ENCODE peak calls at places on chromosomes 2 and 18, in six cellular contexts. G is left ventricle myocardium inferior, C is fibroblast of lung, H is dorsolateral prefrontal cortex, R is fibroblast of pulmonary artery, P is body of pancreas. E is an unnamed sample.

GRCh38 chr18:5287854-5288253 is 7.7 kb downstream of the ZBTB14 start:
- DNase-seq in G (no peak), C (no peak), H (no peak), R (no peak), P (no peak), E (no peak)

GRCh38 chr18:37408676-37409305 is 156.8 kb downstream of the CELF4 start:
- DNase-seq in G (no peak), C (no peak), H (no peak), R (no peak), P (peak), E (no peak)

GRCh38 chr2:227411320-227411989 is 23.7 kb upstream of the SCYGR1 start:
- DNase-seq in G (no peak), C (peak), H (no peak), R (no peak), P (no peak), E (no peak)

GRCh38 chr2:16117021-16117700 is 176.8 kb downstream of the MYCN start:
- DNase-seq in G (no peak), C (no peak), H (no peak), R (no peak), P (no peak), E (no peak)

GRCh38 chr18:69469444-69469919 is 68.8 kb downstream of the DOK6 start:
- DNase-seq in G (no peak), C (no peak), H (no peak), R (no peak), P (no peak), E (no peak)

GRCh38 chr18:21109936-21110666 is 1.5 kb downstream of the ROCK1 start:
- DNase-seq in G (no peak), C (peak), H (no peak), R (no peak), P (no peak), E (no peak)

GRCh38 chr2:55590810-55591440 is 26.5 kb downstream of the PPP4R3B start:
- DNase-seq in G (no peak), C (peak), H (no peak), R (no peak), P (no peak), E (no peak)

GRCh38 chr18:13131241-13131640 is 87.3 kb upstream of the LDLRAD4 start:
- DNase-seq in G (no peak), C (no peak), H (no peak), R (no peak), P (no peak), E (no peak)

GRCh38 chr2:54646170-54646927 is 77.1 kb upstream of the EML6 start:
- DNase-seq in G (no peak), C (no peak), H (no peak), R (no peak), P (no peak), E (no peak)

GRCh38 chr2:72263781-72264060 is 116.1 kb upstream of the CYP26B1 start:
- DNase-seq in G (no peak), C (peak), H (peak), R (no peak), P (no peak), E (no peak)

GRCh38 chr2:98623657-98624056 is 15.3 kb downstream of the UNC50 start:
- DNase-seq in G (peak), C (no peak), H (no peak), R (peak), P (peak), E (peak)

GRCh38 chr2:88442501-88442900 is 10.0 kb downstream of the FOXI3 start:
- DNase-seq in G (no peak), C (no peak), H (no peak), R (no peak), P (no peak), E (no peak)

GRCh38 chr2:38666578-38666926 is 638 bp downstream of the GALM start:
- DNase-seq in G (no peak), C (peak), H (no peak), R (no peak), P (peak), E (no peak)

GRCh38 chr18:23902396-23902795 is 112.2 kb upstream of the TTC39C start:
- DNase-seq in G (no peak), C (no peak), H (no peak), R (no peak), P (no peak), E (no peak)

GRCh38 chr2:62441421-62441820 is 64.6 kb downstream of the TMEM17 start:
- DNase-seq in G (no peak), C (no peak), H (no peak), R (no peak), P (no peak), E (no peak)

GRCh38 chr2:62439425-62439824 is 66.6 kb downstream of the TMEM17 start:
- DNase-seq in G (no peak), C (no peak), H (no peak), R (no peak), P (no peak), E (no peak)

GRCh38 chr2:62437785-62438184 is 68.2 kb downstream of the TMEM17 start:
- DNase-seq in G (no peak), C (no peak), H (no peak), R (no peak), P (no peak), E (no peak)

GRCh38 chr2:62441824-62442223 is 64.2 kb downstream of the TMEM17 start:
- DNase-seq in G (no peak), C (no peak), H (no peak), R (no peak), P (no peak), E (no peak)

DNA sequence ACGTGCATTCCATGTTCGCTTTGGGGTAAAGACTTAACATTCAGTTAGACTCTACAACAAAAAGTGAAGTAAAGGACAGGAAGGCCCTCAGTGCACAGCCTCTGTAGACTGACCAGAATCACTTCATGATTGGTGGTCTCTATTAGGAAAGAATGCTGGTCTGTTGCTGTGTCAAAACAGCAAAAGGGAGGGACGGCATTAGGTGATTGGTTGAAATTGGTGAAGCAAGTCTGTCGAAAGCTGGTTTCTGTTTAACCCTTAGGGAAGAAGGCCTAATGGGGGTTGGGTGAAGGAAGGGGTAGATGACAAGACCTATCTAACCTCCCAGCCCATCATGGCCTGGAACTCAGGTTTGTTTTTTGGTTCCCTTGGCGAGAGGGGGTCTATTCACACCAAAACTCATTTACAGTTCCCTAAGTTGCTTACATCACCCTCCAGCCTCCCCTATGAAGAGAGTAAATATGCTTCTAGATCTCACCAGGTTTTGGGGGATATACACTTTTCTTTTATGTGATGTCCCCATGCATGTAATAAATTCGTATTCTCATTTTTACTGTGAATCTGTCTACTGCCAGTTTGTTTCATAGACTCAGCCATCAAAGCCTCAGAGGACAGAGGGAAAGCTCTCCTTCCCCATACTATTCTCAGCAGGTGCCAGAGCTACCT is 65.6 kb downstream of the TMEM17 start:
- DNase-seq in G (no peak), C (no peak), H (no peak), R (no peak), P (no peak), E (no peak)
- H3K4me3 ChIP-seq in G (no peak), C (no peak), H (no peak), R (no peak), P (no peak), E (no peak)

GRCh38 chr18:58639751-58640427 is 11.0 kb upstream of the ALPK2 start:
- DNase-seq in G (no peak), C (peak), H (no peak), R (peak), P (no peak), E (no peak)
- H3K4me3 ChIP-seq in G (no peak), C (no peak), H (no peak), R (no peak), P (no peak), E (no peak)

GRCh38 chr2:239344857-239345216 is 56.0 kb downstream of the HDAC4 start:
- DNase-seq in G (peak), C (no peak), H (no peak), R (no peak), P (peak), E (no peak)

GRCh38 chr2:239343460-239343859 is 57.4 kb downstream of the HDAC4 start:
- DNase-seq in G (no peak), C (no peak), H (no peak), R (no peak), P (no peak), E (no peak)

GRCh38 chr2:239341840-239342239 is 59.0 kb downstream of the HDAC4 start:
- DNase-seq in G (no peak), C (no peak), H (no peak), R (no peak), P (no peak), E (no peak)

GRCh38 chr2:239345251-239345650 is 55.6 kb downstream of the HDAC4 start:
- DNase-seq in G (no peak), C (no peak), H (no peak), R (no peak), P (no peak), E (no peak)

DNA sequence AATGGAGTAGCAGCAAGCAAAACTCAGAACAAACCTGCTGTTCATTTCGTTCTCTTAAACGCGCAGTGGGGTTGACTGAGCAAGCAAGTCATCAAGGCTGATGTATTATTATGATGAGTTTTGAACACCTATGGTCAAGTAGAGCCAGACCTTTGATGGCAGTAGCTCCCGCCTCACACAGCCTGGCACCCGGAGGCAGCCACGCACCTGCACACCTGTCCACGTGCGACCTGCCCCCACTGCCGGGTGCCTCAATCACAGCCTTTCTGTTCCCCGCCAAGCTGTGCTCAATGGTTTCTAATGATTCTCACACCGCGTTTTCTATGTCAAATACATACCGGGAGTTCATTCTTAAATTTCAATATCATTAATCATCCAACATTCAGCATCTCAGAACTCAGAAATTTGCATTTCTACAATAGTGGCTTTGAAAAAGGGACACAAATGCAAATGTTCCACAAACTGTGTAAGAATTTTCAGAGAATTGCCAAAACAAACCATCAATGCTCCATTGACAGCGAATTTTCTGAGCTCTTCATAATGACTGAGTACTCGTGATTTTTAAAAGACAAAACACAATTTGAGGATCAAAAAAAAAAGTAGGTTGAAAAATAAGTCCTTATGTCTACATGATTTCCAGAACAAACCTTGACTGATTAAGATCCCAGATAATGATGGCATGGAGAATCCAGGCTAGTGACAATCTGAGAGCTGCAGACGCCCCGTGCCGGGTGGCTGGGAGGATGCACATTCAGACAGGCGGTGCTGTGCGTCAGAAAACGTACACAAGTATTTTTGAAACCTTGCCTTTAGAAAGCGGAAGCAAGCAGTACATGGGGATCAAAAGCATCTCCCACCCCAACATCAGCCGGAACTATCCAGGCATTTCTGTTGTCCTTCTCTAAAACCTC is 56.6 kb downstream of the HDAC4 start:
- DNase-seq in G (no peak), C (peak), H (no peak), R (no peak), P (no peak), E (no peak)
- H3K4me3 ChIP-seq in G (no peak), C (no peak), H (no peak), R (no peak), P (no peak), E (no peak)

GRCh38 chr18:57434536-57435494 is at the start of gene ONECUT2:
- DNase-seq in G (peak), C (peak), H (peak), R (peak), P (peak), E (peak)

GRCh38 chr18:57435851-57436192 is 648 bp downstream of the ONECUT2 start:
- DNase-seq in G (no peak), C (no peak), H (no peak), R (no peak), P (no peak), E (no peak)

GRCh38 chr18:57437433-57437781 is 2.2 kb downstream of the ONECUT2 start:
- DNase-seq in G (no peak), C (no peak), H (no peak), R (no peak), P (no peak), E (no peak)

GRCh38 chr18:57436965-57437333 is 1.8 kb downstream of the ONECUT2 start:
- DNase-seq in G (no peak), C (no peak), H (no peak), R (no peak), P (no peak), E (no peak)

GRCh38 chr18:57436193-57436964 is 1.2 kb downstream of the ONECUT2 start:
- DNase-seq in G (no peak), C (no peak), H (no peak), R (no peak), P (no peak), E (no peak)
- H3K4me3 ChIP-seq in G (peak), C (no peak), H (no peak), R (no peak), P (no peak), E (no peak)

DNA sequence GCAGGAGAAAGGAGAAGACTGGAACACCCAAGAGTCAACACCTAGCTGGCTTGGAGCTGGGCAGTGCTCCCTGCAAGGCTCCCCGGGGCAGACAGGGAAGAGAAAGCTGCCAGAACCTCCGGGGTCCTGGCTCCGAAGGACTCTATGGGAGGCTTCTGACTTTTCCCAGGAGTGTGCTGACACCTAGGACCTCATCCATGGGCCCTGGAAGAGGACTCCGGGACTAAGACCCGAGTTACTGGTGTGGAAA is 37.8 kb upstream of the ATP6V1B1 start:
- DNase-seq in G (no peak), C (no peak), H (no peak), R (no peak), P (no peak), E (no peak)
- H3K4me3 ChIP-seq in G (no peak), C (no peak), H (no peak), R (no peak), P (no peak), E (no peak)

GRCh38 chr2:67388680-67389079 is 8.5 kb upstream of the ETAA1 start:
- DNase-seq in G (no peak), C (no peak), H (no peak), R (no peak), P (no peak), E (no peak)
- H3K4me3 ChIP-seq in G (no peak), C (no peak), H (no peak), R (no peak), P (no peak), E (no peak)